ENCODE peak calls at places on chromosomes 5 and 9, in six cellular contexts. One of them, this sample, is unnamed.

GRCh38 chr5:11790201-11790600 is 114.0 kb downstream of the CTNND2 start:
- DNase-seq in pancreas: no peak
- DNase-seq in lower lobe of right lung: no peak
- DNase-seq in lower leg skin: no peak
- DNase-seq in astrocyte of the cerebellum: no peak
- DNase-seq in GM10248: no peak
- DNase-seq in this sample: no peak

GRCh38 chr5:125720745-125721144 is 702.5 kb upstream of the GRAMD2B start:
- DNase-seq in pancreas: no peak
- DNase-seq in lower lobe of right lung: no peak
- DNase-seq in lower leg skin: no peak
- DNase-seq in astrocyte of the cerebellum: no peak
- DNase-seq in GM10248: no peak
- DNase-seq in this sample: no peak

GRCh38 chr5:53430618-53431252 is 49.7 kb upstream of the FST start:
- DNase-seq in pancreas: no peak
- DNase-seq in lower lobe of right lung: no peak
- DNase-seq in lower leg skin: no peak
- DNase-seq in astrocyte of the cerebellum: no peak
- DNase-seq in GM10248: no peak
- DNase-seq in this sample: no peak

GRCh38 chr5:59266410-59266809 is 627.1 kb downstream of the PDE4D start:
- DNase-seq in pancreas: no peak
- DNase-seq in lower lobe of right lung: no peak
- DNase-seq in lower leg skin: no peak
- DNase-seq in astrocyte of the cerebellum: no peak
- DNase-seq in GM10248: no peak
- DNase-seq in this sample: no peak

GRCh38 chr5:172973127-172973916 is 10.2 kb upstream of the ATP6V0E1 start:
- DNase-seq in pancreas: no peak
- DNase-seq in lower lobe of right lung: no peak
- DNase-seq in lower leg skin: no peak
- DNase-seq in astrocyte of the cerebellum: no peak
- DNase-seq in GM10248: no peak
- DNase-seq in this sample: no peak

GRCh38 chr5:41925555-41925946 is 470 bp downstream of the FBXO4 start:
- DNase-seq in pancreas: no peak
- DNase-seq in lower lobe of right lung: no peak
- DNase-seq in lower leg skin: peak
- DNase-seq in astrocyte of the cerebellum: no peak
- DNase-seq in GM10248: peak
- DNase-seq in this sample: no peak

GRCh38 chr9:118961857-118962256 is 407.4 kb downstream of the BRINP1 start:
- DNase-seq in pancreas: no peak
- DNase-seq in lower lobe of right lung: no peak
- DNase-seq in lower leg skin: no peak
- DNase-seq in astrocyte of the cerebellum: peak
- DNase-seq in GM10248: no peak
- DNase-seq in this sample: no peak

GRCh38 chr9:90175257-90175656 is 467.4 kb downstream of the DIRAS2 start:
- DNase-seq in pancreas: no peak
- DNase-seq in lower lobe of right lung: no peak
- DNase-seq in lower leg skin: no peak
- DNase-seq in astrocyte of the cerebellum: no peak
- DNase-seq in GM10248: no peak
- DNase-seq in this sample: no peak

GRCh38 chr5:66010476-66010875 is 84.1 kb downstream of the ERBIN start:
- DNase-seq in pancreas: no peak
- DNase-seq in lower lobe of right lung: no peak
- DNase-seq in lower leg skin: no peak
- DNase-seq in astrocyte of the cerebellum: no peak
- DNase-seq in GM10248: no peak
- DNase-seq in this sample: no peak

GRCh38 chr5:141192110-141192725 is at the start of gene PCDHB10:
- DNase-seq in pancreas: no peak
- DNase-seq in lower lobe of right lung: no peak
- DNase-seq in lower leg skin: no peak
- DNase-seq in astrocyte of the cerebellum: no peak
- DNase-seq in GM10248: peak
- DNase-seq in this sample: peak

GRCh38 chr5:78536797-78537196 is 111.8 kb downstream of the LHFPL2 start:
- DNase-seq in pancreas: no peak
- DNase-seq in lower lobe of right lung: no peak
- DNase-seq in lower leg skin: peak
- DNase-seq in astrocyte of the cerebellum: no peak
- DNase-seq in GM10248: no peak
- DNase-seq in this sample: no peak

GRCh38 chr5:135689506-135689905 is 110.7 kb upstream of the CXCL14 start:
- DNase-seq in pancreas: no peak
- DNase-seq in lower lobe of right lung: no peak
- DNase-seq in lower leg skin: no peak
- DNase-seq in astrocyte of the cerebellum: no peak
- DNase-seq in GM10248: no peak
- DNase-seq in this sample: no peak

GRCh38 chr5:41869150-41869738 is 981 bp downstream of the OXCT1 start:
- DNase-seq in pancreas: peak
- DNase-seq in lower lobe of right lung: peak
- DNase-seq in lower leg skin: no peak
- DNase-seq in astrocyte of the cerebellum: no peak
- DNase-seq in GM10248: peak
- DNase-seq in this sample: no peak

GRCh38 chr9:129458663-129459549 is 162.0 kb downstream of the C9orf50 start:
- DNase-seq in pancreas: peak
- DNase-seq in lower lobe of right lung: peak
- DNase-seq in lower leg skin: no peak
- DNase-seq in astrocyte of the cerebellum: no peak
- DNase-seq in GM10248: no peak
- DNase-seq in this sample: no peak

GRCh38 chr5:83306572-83307241 is 164.8 kb upstream of the VCAN start:
- DNase-seq in pancreas: no peak
- DNase-seq in lower lobe of right lung: peak
- DNase-seq in lower leg skin: peak
- DNase-seq in astrocyte of the cerebellum: peak
- DNase-seq in GM10248: peak
- DNase-seq in this sample: no peak

GRCh38 chr5:172860520-172861443 is 26.7 kb downstream of the ERGIC1 start:
- DNase-seq in pancreas: peak
- DNase-seq in lower lobe of right lung: peak
- DNase-seq in lower leg skin: peak
- DNase-seq in astrocyte of the cerebellum: peak
- DNase-seq in GM10248: no peak
- DNase-seq in this sample: no peak

GRCh38 chr5:177982072-177982727 is 13.8 kb downstream of the PROP1 start:
- DNase-seq in pancreas: no peak
- DNase-seq in lower lobe of right lung: peak
- DNase-seq in lower leg skin: peak
- DNase-seq in astrocyte of the cerebellum: no peak
- DNase-seq in GM10248: no peak
- DNase-seq in this sample: peak

GRCh38 chr9:98808879-98809278 is 1.4 kb downstream of the GALNT12 start:
- DNase-seq in pancreas: no peak
- DNase-seq in lower lobe of right lung: no peak
- DNase-seq in lower leg skin: no peak
- DNase-seq in astrocyte of the cerebellum: no peak
- DNase-seq in GM10248: no peak
- DNase-seq in this sample: no peak

DNA sequence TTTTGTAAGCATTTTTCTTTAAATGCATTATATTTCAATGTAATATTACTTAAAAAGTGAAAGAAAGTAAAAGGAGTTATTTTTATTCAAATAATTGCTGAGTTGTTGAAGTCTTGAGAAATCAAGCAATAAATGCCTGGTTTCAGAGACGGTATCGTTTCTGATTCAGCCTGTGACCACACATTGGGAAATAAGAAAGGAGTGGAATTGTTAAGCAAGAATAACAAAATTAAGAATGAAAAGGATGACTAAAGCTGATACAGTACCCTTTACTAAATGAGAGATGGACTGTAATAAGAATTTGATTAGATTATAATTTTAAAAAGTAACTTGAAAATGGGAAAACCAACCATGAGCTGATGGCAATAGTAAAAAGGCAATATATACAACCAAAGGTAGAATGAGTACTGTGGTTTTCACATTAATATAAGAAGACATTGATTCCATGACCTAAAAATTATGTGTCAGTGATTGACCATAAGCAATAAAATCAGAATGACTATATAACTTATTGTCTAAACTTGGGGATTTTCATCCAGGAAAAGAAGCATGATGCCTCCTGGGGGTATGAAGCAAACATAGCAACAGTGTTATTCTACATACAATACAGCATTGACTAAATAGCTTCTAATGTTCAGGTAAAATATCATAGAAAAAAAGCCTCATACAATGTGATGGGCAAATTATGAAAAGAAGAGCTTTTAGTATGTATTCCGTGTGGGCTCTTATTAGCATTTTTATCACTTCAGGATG is 101.9 kb upstream of the PRDM9 start:
- DNase-seq in pancreas: no peak
- DNase-seq in lower lobe of right lung: no peak
- DNase-seq in lower leg skin: no peak
- DNase-seq in astrocyte of the cerebellum: no peak
- DNase-seq in GM10248: no peak
- DNase-seq in this sample: no peak
- TF ChIP-seq CTCF in pancreas: no peak
- TF ChIP-seq CTCF in lower lobe of right lung: no peak
- TF ChIP-seq CTCF in lower leg skin: no peak
- TF ChIP-seq CTCF in astrocyte of the cerebellum: no peak
- TF ChIP-seq CTCF in GM10248: no peak
- TF ChIP-seq CTCF in this sample: peak

DNA sequence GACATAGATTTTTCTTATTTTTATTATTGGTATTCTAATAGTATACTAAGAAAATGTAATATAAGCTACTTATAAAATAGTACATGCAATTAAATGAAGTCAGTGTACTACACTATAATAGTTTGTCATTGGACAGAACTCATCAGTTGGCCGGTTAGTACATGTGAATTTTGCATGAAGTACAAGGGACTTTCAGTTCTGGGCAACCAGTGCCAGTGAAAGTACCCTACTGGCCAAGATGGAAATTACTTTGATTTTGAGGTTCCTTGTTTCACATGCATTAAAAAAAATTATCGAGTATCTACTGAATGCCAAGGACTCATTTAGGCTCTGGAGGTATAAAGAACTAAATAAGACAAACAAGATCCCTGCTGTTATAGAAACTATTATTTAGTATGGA is 213.4 kb upstream of the ELL2 start:
- DNase-seq in pancreas: no peak
- DNase-seq in lower lobe of right lung: no peak
- DNase-seq in lower leg skin: no peak
- DNase-seq in astrocyte of the cerebellum: no peak
- DNase-seq in GM10248: no peak
- DNase-seq in this sample: no peak
- TF ChIP-seq CTCF in pancreas: no peak
- TF ChIP-seq CTCF in lower lobe of right lung: peak
- TF ChIP-seq CTCF in lower leg skin: no peak
- TF ChIP-seq CTCF in astrocyte of the cerebellum: peak
- TF ChIP-seq CTCF in GM10248: peak
- TF ChIP-seq CTCF in this sample: peak

GRCh38 chr5:147996379-147996778 is 67.4 kb upstream of the SPINK5 start:
- DNase-seq in pancreas: peak
- DNase-seq in lower lobe of right lung: no peak
- DNase-seq in lower leg skin: no peak
- DNase-seq in astrocyte of the cerebellum: no peak
- DNase-seq in GM10248: no peak
- DNase-seq in this sample: no peak
- TF ChIP-seq CTCF in pancreas: no peak
- TF ChIP-seq CTCF in lower lobe of right lung: no peak
- TF ChIP-seq CTCF in lower leg skin: no peak
- TF ChIP-seq CTCF in astrocyte of the cerebellum: no peak
- TF ChIP-seq CTCF in GM10248: no peak
- TF ChIP-seq CTCF in this sample: no peak

DNA sequence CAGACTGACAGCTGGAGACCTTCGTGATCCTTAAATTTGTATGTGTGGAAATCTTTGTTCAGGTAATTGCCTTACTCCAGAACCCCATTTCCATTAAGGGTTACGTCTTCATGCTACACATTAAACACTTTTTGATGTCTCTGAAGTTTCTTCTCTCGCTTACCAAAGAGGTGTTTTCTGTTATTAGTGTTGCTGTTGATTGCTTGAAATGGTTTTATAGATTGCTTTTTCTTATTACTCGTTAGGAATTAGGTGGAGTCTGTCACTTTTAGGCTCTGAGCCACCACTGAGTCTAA is 62.3 kb upstream of the PPARGC1B start:
- DNase-seq in pancreas: no peak
- DNase-seq in lower lobe of right lung: no peak
- DNase-seq in lower leg skin: no peak
- DNase-seq in astrocyte of the cerebellum: no peak
- DNase-seq in GM10248: no peak
- DNase-seq in this sample: no peak
- TF ChIP-seq CTCF in pancreas: no peak
- TF ChIP-seq CTCF in lower lobe of right lung: no peak
- TF ChIP-seq CTCF in lower leg skin: no peak
- TF ChIP-seq CTCF in astrocyte of the cerebellum: no peak
- TF ChIP-seq CTCF in GM10248: no peak
- TF ChIP-seq CTCF in this sample: no peak

GRCh38 chr9:125241863-125242739 is 958 bp upstream of the HSPA5 start:
- DNase-seq in pancreas: peak
- DNase-seq in lower lobe of right lung: peak
- DNase-seq in lower leg skin: peak
- DNase-seq in astrocyte of the cerebellum: no peak
- DNase-seq in GM10248: peak
- DNase-seq in this sample: no peak

GRCh38 chr9:125239631-125240597 is 1.2 kb downstream of the HSPA5 start:
- DNase-seq in pancreas: no peak
- DNase-seq in lower lobe of right lung: no peak
- DNase-seq in lower leg skin: no peak
- DNase-seq in astrocyte of the cerebellum: no peak
- DNase-seq in GM10248: no peak
- DNase-seq in this sample: no peak

GRCh38 chr9:125238915-125239446 is 2.2 kb downstream of the HSPA5 start:
- DNase-seq in pancreas: no peak
- DNase-seq in lower lobe of right lung: no peak
- DNase-seq in lower leg skin: no peak
- DNase-seq in astrocyte of the cerebellum: no peak
- DNase-seq in GM10248: no peak
- DNase-seq in this sample: no peak

GRCh38 chr9:125240649-125240999 is 519 bp downstream of the HSPA5 start:
- DNase-seq in pancreas: peak
- DNase-seq in lower lobe of right lung: no peak
- DNase-seq in lower leg skin: no peak
- DNase-seq in astrocyte of the cerebellum: no peak
- DNase-seq in GM10248: no peak
- DNase-seq in this sample: no peak

GRCh38 chr9:125241000-125241862 is at the start of gene HSPA5:
- DNase-seq in pancreas: peak
- DNase-seq in lower lobe of right lung: peak
- DNase-seq in lower leg skin: peak
- DNase-seq in astrocyte of the cerebellum: peak
- DNase-seq in GM10248: peak
- DNase-seq in this sample: peak
- TF ChIP-seq CTCF in pancreas: no peak
- TF ChIP-seq CTCF in lower lobe of right lung: peak
- TF ChIP-seq CTCF in lower leg skin: no peak
- TF ChIP-seq CTCF in astrocyte of the cerebellum: no peak
- TF ChIP-seq CTCF in GM10248: no peak
- TF ChIP-seq CTCF in this sample: peak